ENCODE peak calls at places on chromosome 18, in five cellular contexts. Y is PC-3, A is GM23338, P is GM23248, N is OCI-LY7. W is an unnamed sample. For H4K20me1 and H3K9me2, the result is how much of the 10 kb centered on the place peaks cover.

GRCh38 chr18:69900941-69901340 is 46.7 kb downstream of the CD226 start:
- DNase-seq in Y (no peak), A (no peak), P (no peak), N (no peak), W (no peak)

GRCh38 chr18:48983793-48984437 is 33.1 kb upstream of the SMAD7 start:
- DNase-seq in Y (no peak), A (no peak), P (peak), N (peak), W (no peak)

GRCh38 chr18:65751145-65752085 is 603 bp downstream of the CDH7 start:
- DNase-seq in Y (no peak), A (peak), P (no peak), N (no peak), W (no peak)

GRCh38 chr18:6627621-6628020 is 101.9 kb upstream of the ARHGAP28 start:
- DNase-seq in Y (no peak), A (no peak), P (peak), N (no peak), W (no peak)

GRCh38 chr18:5582054-5582453 is 38.3 kb upstream of the EPB41L3 start:
- DNase-seq in Y (no peak), A (peak), P (peak), N (no peak), W (no peak)

GRCh38 chr18:23667114-23667513 is 4.4 kb upstream of the ANKRD29 start:
- DNase-seq in Y (no peak), A (no peak), P (no peak), N (peak), W (no peak)

GRCh38 chr18:55189972-55190371 is 230.7 kb upstream of the CCDC68 start:
- DNase-seq in Y (no peak), A (peak), P (no peak), N (no peak), W (peak)

GRCh38 chr18:64710105-64710861 is 561.4 kb upstream of the LINC00305 start:
- DNase-seq in Y (peak), A (no peak), P (no peak), N (no peak), W (no peak)

GRCh38 chr18:48940854-48941531 is 9.8 kb downstream of the SMAD7 start:
- DNase-seq in Y (no peak), A (no peak), P (no peak), N (no peak), W (no peak)

GRCh38 chr18:7021994-7022840 is 95.4 kb downstream of the LAMA1 start:
- DNase-seq in Y (peak), A (no peak), P (peak), N (peak), W (peak)

GRCh38 chr18:48663096-48663930 is 124.5 kb downstream of the CTIF start:
- DNase-seq in Y (no peak), A (no peak), P (no peak), N (no peak), W (no peak)

DNA sequence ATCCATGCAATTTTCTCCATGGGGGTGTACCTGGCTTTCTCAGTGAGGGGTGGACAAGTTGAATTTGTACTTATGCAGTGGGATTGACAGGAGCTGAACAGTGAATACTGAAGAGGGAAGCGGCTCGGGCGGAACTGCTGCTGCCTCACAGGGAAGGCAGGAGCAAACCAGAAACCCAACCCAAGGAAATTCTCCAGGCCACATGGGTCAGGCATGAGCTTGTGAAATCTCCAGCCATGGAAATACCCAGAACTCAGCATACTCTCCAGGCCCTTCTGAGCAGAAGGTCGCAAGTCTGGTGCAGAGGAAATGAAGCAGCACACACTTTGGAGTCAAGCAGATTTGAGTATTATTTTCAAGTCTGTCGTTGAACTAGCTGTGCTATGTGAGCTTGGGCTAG is 26.5 kb upstream of the INO80C start:
- DNase-seq in Y (no peak), A (no peak), P (no peak), N (no peak), W (no peak)
- H4K20me1 ChIP-seq in Y (under half), A (under half), P (under half), N (under half), W (under half)

GRCh38 chr18:8800445-8800844 is 95.1 kb downstream of the MTCL1 start:
- DNase-seq in Y (peak), A (peak), P (peak), N (no peak), W (peak)

GRCh38 chr18:8798996-8799395 is 93.6 kb downstream of the MTCL1 start:
- DNase-seq in Y (peak), A (no peak), P (peak), N (no peak), W (peak)

GRCh38 chr18:8800876-8801262 is 95.5 kb downstream of the MTCL1 start:
- DNase-seq in Y (no peak), A (no peak), P (peak), N (no peak), W (no peak)

GRCh38 chr18:8799593-8799992 is 94.2 kb downstream of the MTCL1 start:
- DNase-seq in Y (no peak), A (no peak), P (no peak), N (no peak), W (no peak)

GRCh38 chr18:8800041-8800441 is 94.7 kb downstream of the MTCL1 start:
- DNase-seq in Y (no peak), A (peak), P (peak), N (no peak), W (no peak)
- H3K9me2 ChIP-seq in Y (under half), A (under half), P (under half), N (under half), W (under half)

DNA sequence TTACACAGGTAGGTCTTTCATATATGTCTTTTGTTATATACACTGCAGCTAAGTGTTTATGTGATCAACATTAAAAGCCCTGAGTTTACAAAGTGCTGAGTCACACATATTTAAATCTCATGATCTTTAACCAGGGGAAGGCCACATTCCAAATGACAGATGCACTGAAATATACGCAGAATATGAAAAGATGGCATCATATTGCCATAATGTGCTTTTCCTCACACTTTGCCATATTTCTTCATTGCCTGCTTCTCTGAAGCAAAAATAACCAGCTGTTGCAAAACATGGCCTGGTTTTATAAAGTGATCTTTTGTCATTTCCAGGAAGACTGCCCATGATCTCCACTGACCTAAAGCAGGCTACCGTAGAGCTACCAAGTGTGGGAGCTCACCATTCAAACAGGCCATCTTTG is 93.5 kb upstream of the MAPRE2 start:
- DNase-seq in Y (peak), A (no peak), P (peak), N (no peak), W (peak)
- H4K20me1 ChIP-seq in Y (under half), A (under half), P (under half), N (under half), W (under half)

GRCh38 chr18:58558514-58558913 is 70.4 kb downstream of the ALPK2 start:
- DNase-seq in Y (no peak), A (no peak), P (no peak), N (no peak), W (no peak)
- H3K9me2 ChIP-seq in Y (under half), A (under half), P (under half), N (under half), W (under half)

GRCh38 chr18:35045808-35046207 is 4.6 kb downstream of the MAPRE2 start:
- DNase-seq in Y (no peak), A (no peak), P (peak), N (no peak), W (no peak)
- H4K20me1 ChIP-seq in Y (under half), A (under half), P (under half), N (under half), W (under half)

GRCh38 chr18:68568364-68568763 is 146.5 kb downstream of the TMX3 start:
- DNase-seq in Y (no peak), A (no peak), P (no peak), N (no peak), W (no peak)

DNA sequence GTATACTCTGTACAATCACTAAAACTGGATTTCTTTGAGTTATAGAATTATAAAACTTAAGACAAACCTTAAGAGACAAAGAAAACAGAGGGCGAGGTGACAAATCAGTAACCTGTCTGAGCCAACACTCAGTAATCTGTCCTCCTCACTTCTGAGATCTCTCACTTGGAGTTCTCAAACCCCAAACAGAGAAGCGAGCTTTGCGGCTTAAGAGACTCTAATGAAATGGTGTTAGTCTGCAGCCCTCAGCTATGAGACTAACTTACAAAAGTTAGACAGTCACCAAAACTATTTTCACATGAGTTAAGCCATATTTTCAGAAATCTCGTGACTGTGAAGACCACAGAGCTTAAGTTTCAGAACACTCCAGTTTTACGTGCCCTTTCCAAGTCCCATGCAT is 140.6 kb downstream of the TMX3 start:
- DNase-seq in Y (no peak), A (no peak), P (no peak), N (no peak), W (no peak)
- H3K9me2 ChIP-seq in Y (under half), A (under half), P (under half), N (under half), W (under half)

DNA sequence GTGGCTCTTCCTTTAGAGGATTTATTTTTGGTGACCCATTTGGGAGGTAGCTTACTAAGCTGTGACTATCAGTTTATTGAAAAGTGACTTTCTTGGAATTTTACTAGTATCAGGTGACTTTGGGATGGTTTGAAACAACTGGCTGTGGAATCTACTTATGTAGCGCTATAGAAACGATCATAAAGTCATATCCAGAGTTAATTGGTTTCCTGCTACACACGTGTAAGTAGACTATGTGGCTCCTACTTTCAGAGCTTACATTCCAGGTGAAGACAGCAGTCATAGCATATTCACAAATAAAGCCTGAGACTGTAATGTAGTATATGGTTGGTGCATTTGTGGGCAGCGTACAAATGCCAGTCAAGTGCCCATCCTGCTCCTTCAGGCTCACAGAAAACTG is 308.9 kb downstream of the ZNF521 start:
- DNase-seq in Y (no peak), A (no peak), P (no peak), N (no peak), W (no peak)
- H4K20me1 ChIP-seq in Y (under half), A (under half), P (under half), N (under half), W (under half)